ENCODE peak calls at places on chromosomes 12 and 14, in nine cellular contexts. O is H1, B is IMR-90, Z is Peyer's patch, F is A549, M is lower leg skin, V is ovary, W is HCT116, S is testis. X is an unnamed sample.

GRCh38 chr12:19411234-19412221 is 27.8 kb upstream of the AEBP2 start:
- DNase-seq in O (no peak), B (no peak), Z (no peak), F (no peak), M (peak), V (no peak), W (no peak), S (no peak), X (no peak)

GRCh38 chr14:81337073-81337472 is 63.1 kb downstream of the STON2 start:
- DNase-seq in O (no peak), B (no peak), Z (no peak), F (no peak), M (no peak), V (no peak), W (no peak), S (no peak), X (no peak)

GRCh38 chr12:124869011-124869665 is 5.5 kb upstream of the SCARB1 start:
- DNase-seq in O (no peak), B (no peak), Z (no peak), F (no peak), M (no peak), V (no peak), W (no peak), S (no peak), X (no peak)

GRCh38 chr12:25386823-25387134 is 136.1 kb upstream of the KRAS start:
- DNase-seq in O (no peak), B (no peak), Z (peak), F (no peak), M (peak), V (no peak), W (no peak), S (peak), X (no peak)

GRCh38 chr14:94028450-94028826 is 2.3 kb downstream of the OTUB2 start:
- DNase-seq in O (no peak), B (peak), Z (no peak), F (no peak), M (no peak), V (no peak), W (peak), S (no peak), X (no peak)

GRCh38 chr14:100103261-100104005 is 38.2 kb downstream of the EVL start:
- DNase-seq in O (no peak), B (peak), Z (peak), F (no peak), M (peak), V (peak), W (no peak), S (peak), X (peak)

GRCh38 chr14:74217672-74218448 is 21.4 kb upstream of the VSX2 start:
- DNase-seq in O (peak), B (peak), Z (peak), F (peak), M (no peak), V (peak), W (peak), S (peak), X (peak)

GRCh38 chr12:51821423-51822260 is 26.9 kb downstream of the FIGNL2 start:
- DNase-seq in O (peak), B (no peak), Z (no peak), F (no peak), M (no peak), V (no peak), W (no peak), S (no peak), X (no peak)

GRCh38 chr14:95452890-95453712 is 63.3 kb downstream of the SYNE3 start:
- DNase-seq in O (no peak), B (no peak), Z (no peak), F (no peak), M (no peak), V (peak), W (no peak), S (no peak), X (no peak)

GRCh38 chr12:41983394-41983793 is 161.3 kb downstream of the GXYLT1 start:
- DNase-seq in O (no peak), B (no peak), Z (no peak), F (no peak), M (no peak), V (no peak), W (no peak), S (no peak), X (no peak)

GRCh38 chr14:53022593-53022992 is 71.7 kb upstream of the FERMT2 start:
- DNase-seq in O (no peak), B (peak), Z (no peak), F (no peak), M (no peak), V (no peak), W (no peak), S (no peak), X (no peak)

DNA sequence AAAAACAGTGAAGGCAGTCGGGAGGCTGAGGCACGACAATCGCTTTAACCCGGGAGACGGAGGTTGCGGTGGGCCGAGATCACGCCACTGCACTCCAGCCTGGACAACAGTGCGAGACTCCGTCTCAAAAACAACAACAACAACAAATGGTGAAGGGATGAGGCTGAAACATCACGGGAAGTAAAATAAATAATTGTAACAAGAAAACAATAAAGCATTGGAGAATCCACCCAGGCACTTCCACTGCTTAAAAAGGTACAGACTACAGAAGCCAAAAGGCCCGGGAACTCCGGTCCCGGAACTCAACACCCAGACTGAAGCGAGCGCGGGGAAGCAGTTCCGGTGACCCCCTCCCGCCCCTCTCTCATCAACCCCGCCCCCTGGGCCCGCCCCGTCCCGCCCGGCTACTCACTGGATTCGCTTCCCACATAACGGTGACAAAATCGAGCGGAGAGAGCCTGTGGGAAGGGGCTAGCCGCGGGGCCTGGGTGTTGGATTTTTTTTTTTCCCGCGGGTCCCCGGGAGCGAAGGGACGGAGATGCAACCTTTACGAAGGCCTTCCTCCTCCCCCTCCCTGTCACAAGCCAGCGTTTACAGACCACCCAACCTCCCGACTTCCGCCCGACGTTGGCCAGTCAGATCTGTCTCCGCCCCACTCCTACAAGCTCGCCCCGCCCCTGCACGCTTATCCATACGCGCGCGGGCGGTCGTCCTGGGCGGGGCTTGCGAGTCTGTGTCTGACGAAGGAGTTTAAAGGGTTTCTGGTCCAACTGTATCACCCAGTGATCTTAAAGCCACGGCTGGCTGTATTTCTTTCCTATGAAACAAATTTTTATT is at the start of gene PARP11:
- DNase-seq in O (peak), B (peak), Z (peak), F (peak), M (peak), V (peak), W (peak), S (peak), X (peak)
- TF ChIP-seq POLR2A in O (peak), B (peak), Z (peak), F (peak), M (no peak), V (peak), W (no peak), S (peak), X (no peak)

DNA sequence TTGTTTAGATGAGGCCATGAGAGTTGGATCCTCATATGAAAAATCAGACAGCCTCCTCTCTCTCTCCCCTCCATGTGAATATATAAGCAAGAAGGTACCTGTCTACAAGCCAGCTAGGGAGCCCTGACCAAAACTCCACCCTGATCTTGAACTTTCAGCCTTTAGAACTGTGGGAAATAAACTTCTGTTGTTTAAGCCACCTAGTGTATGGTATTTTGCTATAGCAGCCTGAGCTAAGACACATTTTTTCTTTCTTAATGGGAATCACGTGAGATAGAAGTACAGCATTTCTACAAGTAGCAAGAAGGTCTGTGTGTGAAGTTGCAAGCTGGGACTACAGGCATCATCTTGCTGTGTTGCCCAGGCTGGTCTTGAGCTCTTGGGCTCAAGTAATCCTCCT is 16.3 kb upstream of the ABHD12B start:
- DNase-seq in O (no peak), B (no peak), Z (no peak), F (peak), M (no peak), V (no peak), W (no peak), S (no peak), X (no peak)
- TF ChIP-seq CTCF in O (no peak), B (peak), Z (no peak), F (no peak), M (no peak), V (no peak), W (peak), S (no peak), X (no peak)

DNA sequence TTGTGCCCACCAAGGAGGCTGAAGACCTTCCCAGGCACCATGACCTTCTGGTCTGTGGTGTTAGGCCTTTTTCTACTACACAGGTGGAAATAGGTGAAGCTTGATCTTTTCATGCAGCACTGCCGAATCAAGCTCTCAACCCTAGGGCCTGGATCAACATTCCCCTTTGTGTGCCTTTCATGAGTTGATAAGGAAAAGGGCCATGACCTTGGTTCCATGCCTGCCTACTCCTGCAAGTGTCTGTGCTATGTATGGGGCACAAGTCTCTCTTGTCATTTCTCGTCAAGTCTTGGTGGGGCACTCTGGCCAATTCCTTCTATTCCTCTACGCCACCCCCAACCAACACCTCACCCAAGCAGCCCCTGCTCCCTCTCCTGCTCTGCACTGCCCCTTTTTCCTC is 154.5 kb downstream of the SLC8A3 start:
- DNase-seq in O (no peak), B (no peak), Z (no peak), F (no peak), M (no peak), V (no peak), W (no peak), S (no peak), X (no peak)
- TF ChIP-seq POLR2A in O (no peak), B (no peak), Z (no peak), F (no peak), M (no peak), V (no peak), W (no peak), S (no peak), X (no peak)

GRCh38 chr14:24116111-24116809 is 1.5 kb upstream of the NRL start:
- DNase-seq in O (no peak), B (no peak), Z (no peak), F (no peak), M (no peak), V (no peak), W (no peak), S (no peak), X (no peak)

GRCh38 chr14:24114536-24115450 is at the start of the genes DCAF11 and NRL:
- DNase-seq in O (peak), B (peak), Z (peak), F (peak), M (peak), V (peak), W (peak), S (peak), X (peak)

GRCh38 chr14:24113379-24113800 is 1.2 kb upstream of the DCAF11 start:
- DNase-seq in O (no peak), B (no peak), Z (no peak), F (no peak), M (no peak), V (no peak), W (no peak), S (peak), X (no peak)

GRCh38 chr14:24115451-24116110 is 832 bp upstream of the NRL start:
- DNase-seq in O (no peak), B (no peak), Z (no peak), F (no peak), M (no peak), V (no peak), W (no peak), S (no peak), X (no peak)

GRCh38 chr14:24113801-24114535 is 609 bp upstream of the DCAF11 start:
- DNase-seq in O (peak), B (peak), Z (peak), F (peak), M (peak), V (peak), W (peak), S (peak), X (peak)
- TF ChIP-seq CTCF in O (no peak), B (no peak), Z (no peak), F (no peak), M (no peak), V (peak), W (no peak), S (no peak), X (no peak)

GRCh38 chr12:6950944-6951540 is at the start of gene PTPN6:
- DNase-seq in O (no peak), B (no peak), Z (peak), F (no peak), M (peak), V (no peak), W (no peak), S (no peak), X (no peak)
- TF ChIP-seq POLR2A in O (no peak), B (no peak), Z (no peak), F (no peak), M (no peak), V (no peak), W (no peak), S (no peak), X (no peak)

X was measured in tibial nerve.